ENCODE peak calls at places on chromosomes 16 and 17, in seven cellular contexts. F is esophagus squamous epithelium, M is spleen, K is A549, P is H1, O is testis, X is HCT116. E is an unnamed sample. For H3K4me1, the result is how much of the 10 kb centered on the place peaks cover.

GRCh38 chr16:35823342-35823741 is 2363.9 kb downstream of the TP53TG3F start:
- DNase-seq in X (no peak), F (no peak), K (no peak), M (no peak), O (no peak), P (no peak), E (no peak)

GRCh38 chr16:69814561-69814960 is 52.4 kb downstream of the WWP2 start:
- DNase-seq in F (no peak), M (no peak), X (no peak), K (no peak), P (no peak), O (no peak), E (no peak)

GRCh38 chr17:40310882-40311391 is 2.0 kb downstream of the RARA start:
- DNase-seq in O (peak), M (no peak), P (no peak), F (no peak), X (no peak), K (no peak), E (no peak)

GRCh38 chr17:73800893-73801292 is 156.6 kb upstream of the SDK2 start:
- DNase-seq in P (no peak), M (no peak), K (no peak), F (no peak), X (no peak), O (no peak), E (no peak)

GRCh38 chr16:82092711-82093110 is 57.7 kb downstream of the HSD17B2 start:
- DNase-seq in P (no peak), K (no peak), F (no peak), O (no peak), X (no peak), M (no peak), E (no peak)

GRCh38 chr17:44112284-44113280 is 10.9 kb downstream of the HDAC5 start:
- DNase-seq in O (peak), F (no peak), K (no peak), M (no peak), X (no peak), P (no peak), E (peak)

GRCh38 chr17:59845595-59846390 is 47.0 kb downstream of the TUBD1 start:
- DNase-seq in F (no peak), O (no peak), P (no peak), K (peak), X (peak), M (no peak), E (no peak)

GRCh38 chr16:29863669-29863984 is 601 bp upstream of the CDIPT start:
- DNase-seq in M (no peak), K (no peak), F (no peak), X (no peak), O (no peak), P (no peak), E (no peak)

GRCh38 chr17:70105154-70105553 is 30.1 kb downstream of the KCNJ16 start:
- DNase-seq in O (no peak), F (no peak), P (no peak), M (no peak), X (no peak), K (no peak), E (no peak)

GRCh38 chr16:55126456-55126855 is 195.8 kb downstream of the IRX5 start:
- DNase-seq in M (no peak), X (no peak), P (no peak), F (no peak), K (no peak), O (no peak), E (no peak)

GRCh38 chr16:50280932-50281331 is 14.6 kb downstream of the ADCY7 start:
- DNase-seq in O (no peak), K (no peak), X (no peak), M (peak), P (no peak), F (no peak), E (no peak)

GRCh38 chr17:35875439-35876139 is 4.6 kb downstream of the CCL5 start:
- DNase-seq in F (no peak), M (no peak), X (no peak), K (no peak), P (no peak), O (no peak), E (no peak)

GRCh38 chr16:87921236-87921773 is 15.0 kb downstream of the CA5A start:
- DNase-seq in M (no peak), P (no peak), F (no peak), X (peak), O (peak), K (no peak), E (no peak)

GRCh38 chr17:47203984-47204721 is 5.0 kb upstream of the MYL4 start:
- DNase-seq in O (no peak), F (no peak), K (no peak), P (no peak), M (no peak), X (no peak), E (no peak)

GRCh38 chr17:48997103-48997826 is at the start of gene IGF2BP1:
- DNase-seq in O (no peak), P (peak), X (no peak), F (no peak), M (no peak), K (peak), E (no peak)

GRCh38 chr17:82108038-82108998 is 10.3 kb upstream of the FASN start:
- DNase-seq in O (no peak), X (no peak), P (no peak), K (no peak), M (no peak), F (no peak), E (peak)

GRCh38 chr16:583815-584591 is 5.9 kb upstream of the RAB40C start:
- DNase-seq in F (no peak), X (no peak), M (peak), K (peak), O (no peak), P (no peak), E (no peak)

GRCh38 chr17:39736319-39737165 is 1.2 kb upstream of the GRB7 start:
- DNase-seq in P (no peak), X (peak), M (no peak), K (peak), O (no peak), F (no peak), E (no peak)

GRCh38 chr17:14341866-14342265 is 41.0 kb downstream of the HS3ST3B1 start:
- DNase-seq in X (no peak), K (no peak), O (no peak), M (no peak), P (no peak), F (no peak), E (no peak)

GRCh38 chr16:48317614-48318013 is 67.6 kb downstream of the SIAH1 start:
- DNase-seq in F (no peak), M (no peak), O (no peak), X (peak), K (peak), P (no peak), E (no peak)

GRCh38 chr17:70767102-70767701 is 597.9 kb downstream of the KCNJ2 start:
- DNase-seq in X (peak), O (no peak), F (no peak), M (no peak), K (peak), P (no peak), E (no peak)

GRCh38 chr17:57655564-57655963 is 89.5 kb downstream of the CCDC182 start:
- DNase-seq in O (no peak), M (no peak), P (no peak), X (no peak), F (no peak), K (no peak), E (no peak)

GRCh38 chr17:57442914-57443571 is 186.7 kb downstream of the MSI2 start:
- DNase-seq in X (no peak), O (peak), P (no peak), K (peak), M (peak), F (no peak), E (no peak)

GRCh38 chr16:10966129-10966528 is 21.8 kb downstream of the CLEC16A start:
- DNase-seq in O (no peak), P (no peak), K (no peak), X (no peak), M (no peak), F (no peak), E (no peak)

GRCh38 chr16:10969615-10970014 is 25.3 kb downstream of the CLEC16A start:
- DNase-seq in O (no peak), M (no peak), K (no peak), X (no peak), F (no peak), P (no peak), E (no peak)

GRCh38 chr16:10967981-10968380 is 23.6 kb downstream of the CLEC16A start:
- DNase-seq in F (no peak), P (no peak), M (no peak), O (peak), X (no peak), K (no peak), E (no peak)

GRCh38 chr16:10970065-10970464 is 25.7 kb downstream of the CLEC16A start:
- DNase-seq in X (no peak), O (no peak), M (no peak), P (no peak), K (no peak), F (no peak), E (no peak)

DNA sequence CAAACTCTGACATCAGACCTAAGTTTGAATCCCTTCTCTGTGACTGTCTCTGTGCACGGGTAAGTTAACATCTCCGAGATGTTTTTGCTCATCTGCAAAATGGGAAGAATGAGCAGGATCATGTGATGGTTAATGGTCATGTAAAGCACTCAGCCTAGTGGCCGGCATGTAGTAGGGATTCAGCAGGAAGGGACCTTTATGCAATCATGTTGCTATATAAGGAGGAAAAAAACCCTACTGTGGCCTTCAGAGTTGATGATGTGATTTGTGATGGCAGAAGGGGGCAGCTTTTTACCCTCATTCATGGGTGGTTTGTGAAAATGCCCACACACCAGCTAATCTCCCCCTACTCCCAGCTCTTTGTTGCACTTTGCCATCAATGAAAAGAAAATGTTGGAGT is 24.1 kb downstream of the CLEC16A start:
- DNase-seq in K (no peak), M (no peak), F (no peak), X (no peak), O (no peak), P (no peak), E (no peak)
- TF ChIP-seq CTCF in K (no peak), M (no peak), F (no peak), X (no peak), O (no peak), P (no peak), E (no peak)

GRCh38 chr16:11553371-11553770 is 33.3 kb downstream of the LITAF start:
- DNase-seq in X (no peak), K (peak), M (no peak), F (no peak), O (no peak), P (no peak), E (no peak)

GRCh38 chr16:11550651-11551498 is 35.8 kb downstream of the LITAF start:
- DNase-seq in O (no peak), K (peak), F (no peak), M (no peak), P (no peak), X (no peak), E (no peak)

GRCh38 chr16:11554054-11554453 is 32.7 kb downstream of the LITAF start:
- DNase-seq in X (no peak), O (no peak), M (no peak), K (peak), F (no peak), P (no peak), E (no peak)

GRCh38 chr16:11552445-11552844 is 34.3 kb downstream of the LITAF start:
- DNase-seq in O (peak), M (no peak), K (no peak), X (no peak), F (no peak), P (no peak), E (no peak)

GRCh38 chr16:11551842-11552241 is 34.9 kb downstream of the LITAF start:
- DNase-seq in X (no peak), K (no peak), O (no peak), P (no peak), F (no peak), M (no peak), E (no peak)
- H3K4me1 ChIP-seq in X (under half), K (under half), O (under half), P (under half), F (under half), M (half or more), E (under half)

DNA sequence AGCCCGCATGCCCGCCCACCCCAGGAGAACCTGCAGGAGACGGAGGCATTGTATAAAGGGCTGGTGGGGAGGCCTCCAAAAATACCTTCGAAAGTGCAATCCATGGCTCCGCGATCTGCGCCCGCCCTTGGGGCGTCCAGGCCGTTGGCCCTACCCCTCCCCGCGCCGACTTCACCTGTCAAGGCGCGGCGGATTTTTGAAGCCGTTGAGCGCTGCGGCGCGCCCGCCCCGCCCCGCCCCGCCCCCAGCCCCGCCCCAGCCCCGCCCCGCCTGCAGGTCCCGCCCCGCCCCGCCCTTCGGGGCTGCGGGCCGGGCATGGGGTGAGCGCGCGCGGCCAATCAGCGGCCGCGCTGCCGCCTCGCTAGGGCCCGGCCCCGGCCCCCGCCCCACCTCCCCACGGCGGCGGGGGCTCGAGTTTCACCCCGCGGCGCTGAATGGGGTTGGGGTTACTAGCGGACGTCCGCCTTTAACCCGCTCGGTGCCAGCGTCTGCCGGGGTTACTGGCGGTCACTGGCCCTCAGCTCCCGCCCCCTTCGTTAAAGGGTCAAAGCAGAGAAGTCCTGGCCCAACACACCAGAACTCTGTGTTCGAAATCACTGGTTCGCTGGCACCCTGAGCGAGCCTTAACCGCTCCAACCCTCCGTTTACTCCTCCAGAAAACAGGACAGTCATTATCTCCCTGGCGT is 13.2 kb downstream of the SREBF1 start:
- DNase-seq in O (peak), P (no peak), K (peak), X (peak), F (peak), M (peak), E (peak)
- TF ChIP-seq POLR2A in O (no peak), P (no peak), K (no peak), X (no peak), F (no peak), M (no peak), E (no peak)

DNA sequence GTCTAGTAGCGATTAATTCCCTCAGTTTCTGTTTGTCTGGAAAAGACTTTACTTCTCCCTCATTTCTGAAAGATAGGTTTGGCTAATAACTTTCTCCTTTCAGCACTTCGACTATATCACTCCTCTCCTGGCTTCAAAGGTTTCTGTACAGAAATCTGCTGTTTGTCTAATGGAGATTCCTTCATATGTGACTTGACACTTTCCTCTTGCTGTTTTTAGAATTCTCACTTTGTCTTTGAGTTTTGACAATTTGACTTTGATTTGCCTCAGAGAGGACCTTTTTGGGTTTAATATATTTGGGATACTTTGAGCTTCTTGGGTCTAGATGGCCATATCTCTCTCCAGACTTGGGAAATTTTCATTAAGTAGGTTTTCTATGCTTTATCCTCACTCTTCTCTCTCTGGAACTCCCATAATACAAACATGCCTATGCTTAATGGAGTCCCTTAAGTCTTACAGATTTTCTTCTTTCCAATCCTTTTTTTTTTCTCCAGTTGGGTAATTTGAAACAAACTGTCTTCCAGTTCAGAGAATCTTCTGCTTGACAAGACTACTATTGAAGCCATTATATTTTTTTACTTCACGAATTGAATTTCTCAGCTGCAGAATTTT is 7.8 kb upstream of the PRSS21 start:
- DNase-seq in X (no peak), K (no peak), O (no peak), F (no peak), P (no peak), M (no peak), E (no peak)
- TF ChIP-seq CTCF in X (no peak), K (no peak), O (no peak), F (no peak), P (no peak), M (no peak), E (no peak)